ENCODE peak calls at places on chromosome 19, in four cellular contexts. One of them, this sample, is unnamed.

GRCh38 chr19:47006496-47006895 is 13.1 kb upstream of the NPAS1 start:
- DNase-seq in K562: no peak
- DNase-seq in HepG2: no peak
- DNase-seq in A549: no peak
- DNase-seq in this sample: peak

GRCh38 chr19:14318873-14319272 is 62.4 kb upstream of the ADGRE5 start:
- DNase-seq in A549: no peak
- DNase-seq in HepG2: no peak
- DNase-seq in K562: peak
- DNase-seq in this sample: peak

GRCh38 chr19:54462713-54463530 is 656 bp downstream of the LENG9 start:
- DNase-seq in A549: no peak
- DNase-seq in HepG2: peak
- DNase-seq in K562: no peak
- DNase-seq in this sample: peak

GRCh38 chr19:1491114-1491848 is at the start of gene REEP6:
- DNase-seq in HepG2: no peak
- DNase-seq in A549: no peak
- DNase-seq in K562: no peak
- DNase-seq in this sample: no peak

GRCh38 chr19:55210120-55210493 is 806 bp upstream of the PTPRH start:
- DNase-seq in A549: peak
- DNase-seq in K562: peak
- DNase-seq in HepG2: peak
- DNase-seq in this sample: no peak

GRCh38 chr19:15769586-15769985 is 17.9 kb upstream of the OR10H5 start:
- DNase-seq in HepG2: no peak
- DNase-seq in K562: peak
- DNase-seq in A549: no peak
- DNase-seq in this sample: peak

GRCh38 chr19:13228561-13228960 is 78.3 kb downstream of the IER2 start:
- DNase-seq in HepG2: no peak
- DNase-seq in K562: peak
- DNase-seq in A549: no peak
- DNase-seq in this sample: no peak

GRCh38 chr19:10112037-10112751 is 701 bp downstream of the P2RY11 start:
- DNase-seq in K562: peak
- DNase-seq in HepG2: no peak
- DNase-seq in A549: no peak
- DNase-seq in this sample: no peak

GRCh38 chr19:4911314-4911713 is 2.0 kb downstream of the UHRF1 start:
- DNase-seq in HepG2: no peak
- DNase-seq in A549: no peak
- DNase-seq in K562: no peak
- DNase-seq in this sample: no peak

GRCh38 chr19:48967346-48968178 is 2.5 kb downstream of the FTL start:
- DNase-seq in HepG2: peak
- DNase-seq in A549: peak
- DNase-seq in K562: peak
- DNase-seq in this sample: no peak

GRCh38 chr19:48856921-48857320 is 11.5 kb downstream of the PLEKHA4 start:
- DNase-seq in A549: no peak
- DNase-seq in HepG2: no peak
- DNase-seq in K562: no peak
- DNase-seq in this sample: no peak

GRCh38 chr19:35153701-35154534 is 617 bp upstream of the FXYD5 start:
- DNase-seq in HepG2: no peak
- DNase-seq in K562: peak
- DNase-seq in A549: peak
- DNase-seq in this sample: peak

GRCh38 chr19:51441410-51442390 is 16.6 kb downstream of the SIGLEC8 start:
- DNase-seq in A549: no peak
- DNase-seq in HepG2: no peak
- DNase-seq in K562: peak
- DNase-seq in this sample: no peak

GRCh38 chr19:2552859-2553258 is 76.9 kb downstream of the GADD45B start:
- DNase-seq in A549: no peak
- DNase-seq in HepG2: no peak
- DNase-seq in K562: peak
- DNase-seq in this sample: no peak

GRCh38 chr19:40341601-40342482 is 6.4 kb downstream of the C19orf47 start:
- DNase-seq in HepG2: no peak
- DNase-seq in A549: no peak
- DNase-seq in K562: no peak
- DNase-seq in this sample: no peak

GRCh38 chr19:36245210-36246005 is 30.5 kb downstream of the ZNF146 start:
- DNase-seq in K562: no peak
- DNase-seq in A549: no peak
- DNase-seq in HepG2: no peak
- DNase-seq in this sample: peak

GRCh38 chr19:8526345-8527062 is 12.5 kb upstream of the ZNF414 start:
- DNase-seq in K562: peak
- DNase-seq in HepG2: peak
- DNase-seq in A549: peak
- DNase-seq in this sample: peak

GRCh38 chr19:47996230-47996727 is 1.8 kb downstream of the ELSPBP1 start:
- DNase-seq in HepG2: no peak
- DNase-seq in K562: no peak
- DNase-seq in A549: no peak
- DNase-seq in this sample: no peak

GRCh38 chr19:49390978-49391304 is 2.9 kb downstream of the KASH5 start:
- DNase-seq in HepG2: no peak
- DNase-seq in A549: no peak
- DNase-seq in K562: peak
- DNase-seq in this sample: no peak

GRCh38 chr19:35124098-35125060 is 8.8 kb downstream of the FXYD3 start:
- DNase-seq in HepG2: no peak
- DNase-seq in A549: peak
- DNase-seq in K562: peak
- DNase-seq in this sample: peak

GRCh38 chr19:28137772-28138171 is 1075.2 kb downstream of the UQCRFS1 start:
- DNase-seq in A549: no peak
- DNase-seq in HepG2: no peak
- DNase-seq in K562: no peak
- DNase-seq in this sample: no peak

GRCh38 chr19:14385492-14385891 is 4.2 kb downstream of the ADGRE5 start:
- DNase-seq in A549: no peak
- DNase-seq in HepG2: no peak
- DNase-seq in K562: no peak
- DNase-seq in this sample: no peak

GRCh38 chr19:58097783-58098681 is at the start of gene ZSCAN18:
- DNase-seq in K562: peak
- DNase-seq in A549: peak
- DNase-seq in HepG2: no peak
- DNase-seq in this sample: peak

GRCh38 chr19:52716578-52716977 is 18.3 kb downstream of the ZNF611 start:
- DNase-seq in K562: no peak
- DNase-seq in A549: no peak
- DNase-seq in HepG2: no peak
- DNase-seq in this sample: peak

GRCh38 chr19:40397568-40397906 is 7.6 kb upstream of the HIPK4 start:
- DNase-seq in K562: no peak
- DNase-seq in A549: no peak
- DNase-seq in HepG2: no peak
- DNase-seq in this sample: no peak

GRCh38 chr19:6394831-6395230 is 1.9 kb upstream of the GTF2F1 start:
- DNase-seq in A549: no peak
- DNase-seq in K562: no peak
- DNase-seq in HepG2: no peak
- DNase-seq in this sample: peak

GRCh38 chr19:6393982-6394412 is 1.0 kb upstream of the GTF2F1 start:
- DNase-seq in HepG2: no peak
- DNase-seq in A549: no peak
- DNase-seq in K562: no peak
- DNase-seq in this sample: no peak

GRCh38 chr19:6396305-6396704 is 3.3 kb upstream of the GTF2F1 start:
- DNase-seq in K562: no peak
- DNase-seq in HepG2: no peak
- DNase-seq in A549: no peak
- DNase-seq in this sample: no peak

GRCh38 chr19:6393074-6393981 is at the start of gene GTF2F1:
- DNase-seq in A549: peak
- DNase-seq in HepG2: peak
- DNase-seq in K562: peak
- DNase-seq in this sample: peak

DNA sequence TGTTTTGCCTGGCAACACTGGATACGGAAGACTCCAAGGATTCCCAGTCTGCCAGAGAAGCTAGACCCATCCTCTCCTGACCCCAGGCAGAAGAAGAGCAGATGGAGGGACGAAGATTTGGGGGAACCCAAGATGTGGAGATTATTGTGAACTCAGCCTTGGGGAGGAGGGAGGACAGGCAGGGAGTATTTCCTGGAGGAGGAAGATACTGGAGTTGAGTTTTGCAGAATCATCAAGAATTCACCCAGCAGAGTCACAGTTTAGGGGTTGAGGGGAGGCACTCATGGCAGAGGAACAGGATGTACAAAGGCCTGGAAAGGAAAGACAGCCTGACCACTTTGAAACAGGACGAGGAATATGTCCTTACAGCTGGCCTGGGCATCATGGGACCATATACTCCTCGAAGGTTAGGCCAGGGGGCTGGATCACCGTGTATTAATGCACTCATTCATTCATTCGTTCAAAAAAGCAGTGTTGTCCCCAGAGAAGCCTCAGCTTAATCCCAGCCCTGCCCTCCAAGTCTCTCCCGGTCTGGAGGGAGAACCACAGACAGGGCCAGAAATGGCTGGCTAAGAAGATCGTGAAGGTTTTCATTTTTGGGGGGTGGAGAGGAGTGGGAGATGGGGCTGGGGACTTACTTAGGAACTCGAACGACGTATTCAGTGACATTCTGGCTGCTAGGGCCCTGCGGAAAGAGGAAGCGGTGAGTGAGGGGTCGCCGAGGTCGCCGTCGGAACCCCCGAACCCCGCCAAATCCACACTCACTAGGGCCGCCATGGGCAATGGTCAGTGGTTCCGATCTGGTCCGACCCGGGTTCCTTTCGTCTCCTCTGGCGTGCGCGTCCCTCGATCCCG is 518 bp downstream of the GTF2F1 start:
- DNase-seq in A549: no peak
- DNase-seq in K562: peak
- DNase-seq in HepG2: no peak
- DNase-seq in this sample: peak
- TF ChIP-seq JUNB in A549: no peak
- TF ChIP-seq JUNB in K562: no peak
- TF ChIP-seq JUNB in HepG2: no peak
- TF ChIP-seq JUNB in this sample: no peak

DNA sequence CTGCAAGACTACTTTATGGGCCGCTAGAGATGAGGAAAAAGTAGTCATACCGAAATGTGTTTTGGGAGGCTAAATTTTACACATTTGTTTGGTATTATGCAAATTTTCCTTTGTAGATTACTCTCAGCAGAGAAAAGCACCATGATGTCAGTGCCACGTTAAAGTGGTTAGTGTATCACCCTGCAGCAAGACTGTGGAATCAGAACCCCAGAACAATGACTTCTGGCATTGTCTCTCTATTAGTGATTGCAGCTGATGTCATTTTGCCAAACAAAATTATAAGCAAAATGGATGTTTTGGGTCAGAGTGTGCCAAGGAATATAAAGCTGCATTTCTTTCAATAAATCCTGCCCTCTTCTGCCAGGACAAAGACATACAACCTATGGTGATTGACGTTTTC is 53.7 kb upstream of the TSHZ3 start:
- DNase-seq in HepG2: no peak
- DNase-seq in A549: no peak
- DNase-seq in K562: no peak
- DNase-seq in this sample: no peak
- TF ChIP-seq JUNB in HepG2: no peak
- TF ChIP-seq JUNB in A549: no peak
- TF ChIP-seq JUNB in K562: no peak
- TF ChIP-seq JUNB in this sample: no peak

GRCh38 chr19:42069619-42070293 is at the start of gene GRIK5:
- DNase-seq in A549: no peak
- DNase-seq in HepG2: no peak
- DNase-seq in K562: no peak
- DNase-seq in this sample: peak
- TF ChIP-seq JUNB in A549: no peak
- TF ChIP-seq JUNB in HepG2: no peak
- TF ChIP-seq JUNB in K562: no peak
- TF ChIP-seq JUNB in this sample: no peak

GRCh38 chr19:20078696-20079095 is 896 bp downstream of the ZNF90 start:
- DNase-seq in K562: no peak
- DNase-seq in HepG2: no peak
- DNase-seq in A549: no peak
- DNase-seq in this sample: peak

GRCh38 chr19:20077791-20078463 is at the start of gene ZNF90:
- DNase-seq in HepG2: peak
- DNase-seq in K562: peak
- DNase-seq in A549: no peak
- DNase-seq in this sample: peak

DNA sequence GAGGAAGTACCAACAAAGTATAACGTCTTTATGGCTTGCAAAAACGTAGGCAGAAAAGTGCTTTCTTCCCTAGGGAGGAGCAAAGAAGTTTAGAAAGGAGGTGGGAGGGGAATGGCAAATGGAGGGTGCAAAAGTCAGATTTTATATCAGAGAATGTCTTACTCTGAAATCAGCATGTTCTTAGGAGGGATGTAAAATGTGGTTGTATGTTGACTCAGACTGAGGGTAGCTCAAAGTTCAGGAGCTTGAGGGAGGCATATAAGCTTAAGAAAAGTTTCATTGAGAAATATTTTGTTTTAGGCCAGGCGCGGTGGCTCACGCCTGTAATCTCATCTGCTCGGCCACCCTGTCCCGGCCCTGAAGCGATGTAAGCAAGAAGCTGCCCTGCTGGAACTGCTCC is 1.7 kb downstream of the ZNF90 start:
- DNase-seq in HepG2: no peak
- DNase-seq in A549: no peak
- DNase-seq in K562: no peak
- DNase-seq in this sample: no peak
- TF ChIP-seq JUNB in HepG2: no peak
- TF ChIP-seq JUNB in A549: no peak
- TF ChIP-seq JUNB in K562: no peak
- TF ChIP-seq JUNB in this sample: no peak

GRCh38 chr19:11151181-11151580 is 4.4 kb downstream of the SPC24 start:
- DNase-seq in HepG2: no peak
- DNase-seq in K562: no peak
- DNase-seq in A549: no peak
- DNase-seq in this sample: no peak
- TF ChIP-seq JUNB in HepG2: no peak
- TF ChIP-seq JUNB in K562: no peak
- TF ChIP-seq JUNB in A549: no peak
- TF ChIP-seq JUNB in this sample: no peak